ENCODE peak calls at places on chromosomes 6 and 20, in four cellular contexts. B, P, T and V are unnamed samples.

GRCh38 chr6:45923831-45924391 is 91.7 kb downstream of the CLIC5 start:
- DNase-seq in B (no peak), P (no peak), T (no peak), V (no peak)

GRCh38 chr6:159594106-159594749 is 98.8 kb downstream of the SOD2 start:
- DNase-seq in T (no peak), P (no peak), B (no peak), V (no peak)

GRCh38 chr6:15751721-15752350 is 89.0 kb upstream of the DTNBP1 start:
- DNase-seq in P (no peak), T (no peak), B (no peak), V (no peak)

GRCh38 chr6:15509335-15509933 is 153.4 kb downstream of the DTNBP1 start:
- DNase-seq in B (no peak), P (no peak), T (no peak), V (no peak)

GRCh38 chr6:30681696-30682180 is 4.7 kb downstream of the PPP1R18 start:
- DNase-seq in T (no peak), B (no peak), P (no peak), V (no peak)

GRCh38 chr6:135222623-135223022 is 41.5 kb downstream of the MYB start:
- DNase-seq in P (no peak), T (no peak), B (no peak), V (no peak)

GRCh38 chr20:11180186-11180585 is 506.4 kb upstream of the JAG1 start:
- DNase-seq in B (no peak), P (no peak), T (no peak), V (no peak)

GRCh38 chr6:126112171-126112632 is 125.9 kb downstream of the TRMT11 start:
- DNase-seq in B (no peak), T (no peak), P (no peak), V (no peak)

GRCh38 chr6:127164009-127164408 is 45.5 kb downstream of the RSPO3 start:
- DNase-seq in P (no peak), T (no peak), B (no peak), V (no peak)

GRCh38 chr20:26324177-26324576 is 627.5 kb upstream of the ZNF337 start:
- DNase-seq in P (no peak), T (no peak), B (no peak), V (no peak)

GRCh38 chr6:169932491-169932890 is 181.1 kb downstream of the ERMARD start:
- DNase-seq in T (no peak), B (no peak), P (no peak), V (no peak)

GRCh38 chr6:119349041-119349340 is 570 bp downstream of the MAN1A1 start:
- DNase-seq in B (no peak), T (no peak), P (no peak), V (no peak)
- H3K27ac ChIP-seq in B (no peak overlapping the region), T (no peak overlapping the region), P (peak overlapping the region; percentile 93), V (peak overlapping the region; percentile 98)

GRCh38 chr6:111464184-111464583 is 18.8 kb downstream of the REV3L start:
- DNase-seq in P (no peak), B (no peak), T (no peak), V (no peak)

GRCh38 chr6:111458670-111459232 is 24.3 kb downstream of the REV3L start:
- DNase-seq in P (no peak), T (no peak), B (no peak), V (no peak)

GRCh38 chr6:111468329-111469012 is 14.5 kb downstream of the REV3L start:
- DNase-seq in B (peak; percentile 51), T (no peak), P (no peak), V (no peak)

GRCh38 chr6:111461860-111462259 is 21.2 kb downstream of the REV3L start:
- DNase-seq in T (no peak), B (no peak), P (no peak), V (no peak)

DNA sequence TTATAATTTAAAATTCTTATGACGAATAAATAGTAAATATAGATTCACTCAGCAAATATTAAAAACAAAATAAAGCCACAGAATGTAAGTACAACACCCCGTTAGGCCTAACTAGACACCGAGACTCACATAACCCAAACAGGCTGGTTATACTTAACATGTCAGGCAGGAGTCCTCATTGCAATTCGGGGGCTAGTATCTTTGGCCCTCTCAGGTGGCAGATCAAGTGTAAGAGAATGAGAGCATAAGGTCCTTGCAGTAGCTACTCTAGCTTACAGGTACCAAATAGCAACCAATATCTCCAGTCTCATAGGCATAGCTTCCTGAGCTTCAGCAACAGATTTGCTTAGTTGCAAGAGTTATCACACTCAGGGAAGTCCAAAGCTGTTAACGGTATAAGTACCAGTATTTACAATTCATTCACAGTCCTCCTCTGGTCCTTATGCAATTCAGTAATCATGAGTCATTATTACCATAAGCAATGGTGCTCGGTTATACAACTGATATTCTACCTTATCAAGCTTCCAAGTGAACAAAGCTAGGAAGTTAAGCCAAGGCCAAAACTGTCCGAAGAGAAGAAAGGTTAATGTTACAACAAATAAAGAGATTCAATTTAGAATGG is 20.1 kb downstream of the REV3L start:
- DNase-seq in B (no peak), P (no peak), T (no peak), V (no peak)
- H3K27ac ChIP-seq in B (no peak overlapping the region), P (peak overlapping the region; percentile 54), T (no peak overlapping the region), V (peak overlapping the region; percentile 47)

GRCh38 chr6:164415832-164416563 is 893.4 kb downstream of the C6orf118 start:
- DNase-seq in T (no peak), B (no peak), P (no peak), V (no peak)

GRCh38 chr6:164414695-164415094 is 894.7 kb downstream of the C6orf118 start:
- DNase-seq in P (no peak), B (no peak), T (no peak), V (no peak)

GRCh38 chr6:164412566-164412965 is 896.8 kb downstream of the C6orf118 start:
- DNase-seq in B (no peak), P (no peak), T (no peak), V (no peak)

GRCh38 chr6:164419099-164419498 is 890.3 kb downstream of the C6orf118 start:
- DNase-seq in B (no peak), P (no peak), T (no peak), V (no peak)

GRCh38 chr6:164417537-164417936 is 891.9 kb downstream of the C6orf118 start:
- DNase-seq in T (no peak), P (no peak), B (no peak), V (no peak)
- H3K27ac ChIP-seq in T (no peak overlapping the region), P (no peak overlapping the region), B (no peak overlapping the region), V (no peak overlapping the region)

DNA sequence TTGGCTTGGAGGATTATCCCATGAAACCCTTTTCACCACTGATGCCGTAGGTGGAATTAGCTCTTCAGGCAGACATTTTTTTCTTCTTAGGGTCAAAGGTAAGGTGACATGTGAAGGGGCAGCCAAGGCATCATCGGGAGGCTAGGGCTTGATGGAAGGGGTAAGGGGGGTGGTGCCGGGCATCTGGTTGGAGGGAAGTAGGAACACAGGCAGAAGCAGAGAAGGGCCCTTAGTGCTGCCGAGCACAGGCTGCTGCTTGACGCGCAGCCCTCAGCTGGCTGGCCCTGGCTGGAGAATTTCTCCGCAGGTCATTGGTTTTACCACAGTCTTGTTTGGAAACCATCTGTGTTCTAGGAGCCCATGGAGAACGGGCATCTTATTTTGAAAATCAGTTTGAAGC is 54.7 kb downstream of the TRAF3IP2 start:
- DNase-seq in P (no peak), B (no peak), T (no peak), V (no peak)
- H3K27ac ChIP-seq in P (no peak overlapping the region), B (no peak overlapping the region), T (no peak overlapping the region), V (no peak overlapping the region)